ENCODE peak calls at places on chromosome 6, in seven cellular contexts. C is brain microvascular endothelial cell, V is Daoy, H is GM20000, E is NCI-H2081, F is occipital lobe, K is skeletal muscle cell. G is an unnamed sample.

GRCh38 chr6:105992315-105992961 is 93.7 kb upstream of the PRDM1 start:
- DNase-seq in K (peak; percentile 38), V (peak; percentile 90), H (peak; percentile 97), E (peak; percentile 68), C (peak; percentile 46), F (peak; percentile 28), G (no peak)

GRCh38 chr6:104632565-104632964 is 227.2 kb downstream of the HACE1 start:
- DNase-seq in F (no peak), K (no peak), V (no peak), E (no peak), C (no peak), H (no peak), G (no peak)

GRCh38 chr6:38612386-38612965 is 27.3 kb downstream of the BTBD9 start:
- DNase-seq in E (no peak), F (no peak), H (no peak), C (no peak), K (peak; percentile 53), V (no peak), G (no peak)

GRCh38 chr6:129481706-129482105 is 228.3 kb downstream of the ARHGAP18 start:
- DNase-seq in C (no peak), K (no peak), F (no peak), H (no peak), V (no peak), E (no peak), G (no peak)

GRCh38 chr6:54053893-54054391 is 57.3 kb upstream of the MLIP start:
- DNase-seq in C (peak; percentile 90), F (peak; percentile 20), E (no peak), V (peak; percentile 73), H (no peak), K (peak; percentile 80), G (peak; percentile 90)

GRCh38 chr6:21502682-21503081 is 90.9 kb upstream of the SOX4 start:
- DNase-seq in V (no peak), E (no peak), F (no peak), C (no peak), H (no peak), K (no peak), G (no peak)

GRCh38 chr6:69232506-69233194 is 564.2 kb downstream of the LMBRD1 start:
- DNase-seq in H (peak; percentile 60), K (peak; percentile 25), F (peak; percentile 66), V (peak; percentile 16), E (peak; percentile 73), C (peak; percentile 71), G (peak; percentile 31)

GRCh38 chr6:155706806-155707205 is 251.2 kb upstream of the NOX3 start:
- DNase-seq in V (no peak), H (no peak), C (no peak), K (no peak), F (no peak), E (no peak), G (no peak)

GRCh38 chr6:38715016-38715809 is at the start of gene DNAH8:
- DNase-seq in V (no peak), C (no peak), H (peak; percentile 34), K (no peak), F (no peak), E (no peak), G (no peak)

GRCh38 chr6:140816696-140817095 is 1316.0 kb upstream of the GJE1 start:
- DNase-seq in E (no peak), F (no peak), V (no peak), H (no peak), C (no peak), K (no peak), G (no peak)